ENCODE peak calls at places on chromosomes 12 and 14, in nine cellular contexts. One of them, this sample, is unnamed.
A peak's percentile ranks its signal among the peaks of the same experiment; 100 is the strongest.

GRCh38 chr12:6524648-6525047 is 9.7 kb upstream of the GAPDH start:
- DNase-seq in PC-3: no peak
- DNase-seq in IMR-90: no peak
- DNase-seq in endothelial cell of umbilical vein: no peak
- DNase-seq in fibroblast of lung: no peak
- DNase-seq in neuronal stem cell: no peak
- DNase-seq in SK-N-SH: no peak
- DNase-seq in DND-41: no peak
- DNase-seq in H9: no peak
- DNase-seq in this sample: no peak

GRCh38 chr12:104226672-104227071 is 11.1 kb downstream of the TXNRD1 start:
- DNase-seq in PC-3: peak; percentile 89
- DNase-seq in IMR-90: peak; percentile 35
- DNase-seq in endothelial cell of umbilical vein: no peak
- DNase-seq in fibroblast of lung: no peak
- DNase-seq in neuronal stem cell: no peak
- DNase-seq in SK-N-SH: no peak
- DNase-seq in DND-41: no peak
- DNase-seq in H9: no peak
- DNase-seq in this sample: peak; percentile 56

GRCh38 chr14:28759658-28760313 is 6.8 kb upstream of the FOXG1 start:
- DNase-seq in PC-3: no peak
- DNase-seq in IMR-90: no peak
- DNase-seq in endothelial cell of umbilical vein: no peak
- DNase-seq in fibroblast of lung: no peak
- DNase-seq in neuronal stem cell: no peak
- DNase-seq in SK-N-SH: no peak
- DNase-seq in DND-41: no peak
- DNase-seq in H9: peak; percentile 50
- DNase-seq in this sample: no peak

GRCh38 chr12:78181544-78182162 is 351.0 kb downstream of the NAV3 start:
- DNase-seq in PC-3: peak; percentile 73
- DNase-seq in IMR-90: peak; percentile 48
- DNase-seq in endothelial cell of umbilical vein: peak; percentile 56
- DNase-seq in fibroblast of lung: peak; percentile 68
- DNase-seq in neuronal stem cell: no peak
- DNase-seq in SK-N-SH: peak; percentile 1
- DNase-seq in DND-41: no peak
- DNase-seq in H9: no peak
- DNase-seq in this sample: peak; percentile 41

GRCh38 chr12:80101126-80101525 is 1.8 kb downstream of the OTOGL start:
- DNase-seq in PC-3: peak; percentile 21
- DNase-seq in IMR-90: no peak
- DNase-seq in endothelial cell of umbilical vein: peak; percentile 59
- DNase-seq in fibroblast of lung: no peak
- DNase-seq in neuronal stem cell: no peak
- DNase-seq in SK-N-SH: no peak
- DNase-seq in DND-41: no peak
- DNase-seq in H9: no peak
- DNase-seq in this sample: peak; percentile 24

GRCh38 chr12:121279507-121279915 is 17.0 kb downstream of the CAMKK2 start:
- DNase-seq in PC-3: no peak
- DNase-seq in IMR-90: peak; percentile 26
- DNase-seq in endothelial cell of umbilical vein: peak; percentile 61
- DNase-seq in fibroblast of lung: peak; percentile 59
- DNase-seq in neuronal stem cell: no peak
- DNase-seq in SK-N-SH: peak; percentile 62
- DNase-seq in DND-41: no peak
- DNase-seq in H9: no peak
- DNase-seq in this sample: peak; percentile 82

GRCh38 chr12:20368653-20369163 is 371 bp downstream of the PDE3A start:
- DNase-seq in PC-3: no peak
- DNase-seq in IMR-90: peak; percentile 37
- DNase-seq in endothelial cell of umbilical vein: peak; percentile 63
- DNase-seq in fibroblast of lung: peak; percentile 57
- DNase-seq in neuronal stem cell: peak; percentile 67
- DNase-seq in SK-N-SH: peak; percentile 72
- DNase-seq in DND-41: no peak
- DNase-seq in H9: peak; percentile 57
- DNase-seq in this sample: peak; percentile 63

GRCh38 chr12:14384783-14385638 is 19.5 kb downstream of the ATF7IP start:
- DNase-seq in PC-3: peak; percentile 68
- DNase-seq in IMR-90: peak; percentile 95
- DNase-seq in endothelial cell of umbilical vein: peak; percentile 94
- DNase-seq in fibroblast of lung: peak; percentile 97
- DNase-seq in neuronal stem cell: peak; percentile 92
- DNase-seq in SK-N-SH: peak; percentile 60
- DNase-seq in DND-41: peak; percentile 81
- DNase-seq in H9: peak; percentile 69
- DNase-seq in this sample: peak; percentile 77

DNA sequence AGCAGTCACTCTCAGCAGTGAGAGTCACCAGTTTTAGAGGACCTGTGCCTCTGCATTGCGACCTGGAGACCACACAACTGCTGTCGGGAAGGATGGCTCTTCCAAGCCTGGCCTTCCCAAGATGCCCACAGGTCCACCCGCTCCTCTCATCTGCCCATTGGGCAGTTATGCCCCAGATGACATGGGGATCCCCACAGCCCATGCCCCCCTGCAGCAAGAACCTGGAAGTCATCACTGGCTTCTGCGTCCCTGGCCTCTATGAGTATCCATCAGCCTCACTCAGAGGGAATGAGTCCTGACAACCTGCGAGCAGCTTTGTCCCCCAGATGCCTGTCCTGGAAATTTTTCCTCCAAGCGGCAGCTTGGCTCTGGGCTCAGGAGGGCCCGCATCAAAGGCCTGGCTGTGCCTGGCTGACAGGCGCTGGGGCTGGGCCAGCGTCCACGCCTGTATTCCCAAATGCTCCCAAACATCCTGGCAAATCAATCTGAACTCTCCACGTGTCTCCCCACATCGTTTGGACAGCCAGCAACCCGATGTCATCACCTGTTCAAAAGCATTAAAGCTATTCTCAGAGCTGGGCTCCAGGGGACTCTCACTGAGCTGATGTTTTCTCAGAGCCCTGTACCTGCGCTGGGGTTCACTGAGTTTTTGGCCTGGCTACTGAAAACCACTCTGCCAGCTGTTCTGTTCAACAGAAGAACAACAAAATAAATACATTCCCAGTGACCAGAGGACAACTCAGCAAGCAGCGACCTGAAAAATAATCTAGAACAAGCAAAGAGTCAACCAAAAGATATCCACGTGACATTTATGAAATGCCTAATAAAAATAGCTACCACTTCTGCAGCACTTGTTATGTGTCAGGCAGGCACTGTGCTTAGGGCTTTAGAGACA is 57.8 kb downstream of the CLMN start:
- DNase-seq in PC-3: peak; percentile 54
- DNase-seq in IMR-90: no peak
- DNase-seq in endothelial cell of umbilical vein: no peak
- DNase-seq in fibroblast of lung: no peak
- DNase-seq in neuronal stem cell: no peak
- DNase-seq in SK-N-SH: no peak
- DNase-seq in DND-41: no peak
- DNase-seq in H9: no peak
- DNase-seq in this sample: no peak
- H3K27ac ChIP-seq in PC-3: peak overlapping the region; percentile 20
- H3K27ac ChIP-seq in IMR-90: no peak overlapping the region
- H3K27ac ChIP-seq in endothelial cell of umbilical vein: no peak overlapping the region
- H3K27ac ChIP-seq in fibroblast of lung: no peak overlapping the region
- H3K27ac ChIP-seq in neuronal stem cell: no peak overlapping the region
- H3K27ac ChIP-seq in SK-N-SH: no peak overlapping the region
- H3K27ac ChIP-seq in DND-41: no peak overlapping the region
- H3K27ac ChIP-seq in H9: no peak overlapping the region
- H3K27ac ChIP-seq in this sample: no peak overlapping the region

DNA sequence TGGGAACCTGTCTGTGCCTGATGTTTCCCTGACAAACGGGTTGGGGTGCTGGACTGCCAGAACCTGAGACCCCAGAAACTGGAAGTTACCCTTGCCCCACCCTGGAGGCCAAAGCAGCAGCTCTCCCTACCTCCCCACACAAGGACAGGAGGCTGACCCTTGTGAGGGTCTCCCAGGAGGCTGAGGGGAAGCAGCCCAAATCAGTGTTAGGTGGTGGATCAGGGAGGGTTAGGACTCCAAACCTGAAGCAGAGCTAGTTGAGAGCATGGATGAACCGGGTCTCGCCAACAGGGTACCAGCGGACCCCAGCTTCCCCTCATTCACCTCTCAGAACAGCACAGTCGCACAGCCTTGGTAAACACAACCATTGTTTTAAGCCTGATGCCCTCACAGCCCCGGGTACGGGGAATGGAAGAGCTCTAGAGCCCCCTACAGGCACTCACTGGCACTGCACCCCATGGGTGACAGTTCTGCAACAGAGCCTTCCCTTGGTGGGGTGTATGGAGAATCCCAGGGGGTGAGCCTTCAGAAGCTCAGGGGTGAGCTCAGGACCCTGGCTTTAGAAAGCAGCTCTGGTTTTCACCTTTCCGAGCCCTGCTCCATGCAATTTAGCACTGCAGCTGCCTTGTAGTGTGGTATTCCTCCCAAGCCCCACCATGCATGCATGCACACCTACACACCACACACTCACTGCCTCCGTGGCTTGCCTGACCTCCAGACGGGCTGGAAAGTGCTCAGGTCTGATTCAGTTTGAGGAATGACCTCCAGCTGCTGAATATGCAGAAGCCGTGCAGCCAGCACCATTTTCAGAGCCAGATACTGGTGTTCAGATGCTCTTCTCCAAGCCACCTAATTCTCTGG is 11.2 kb downstream of the ESRRB start:
- DNase-seq in PC-3: peak; percentile 83
- DNase-seq in IMR-90: peak; percentile 51
- DNase-seq in endothelial cell of umbilical vein: peak; percentile 63
- DNase-seq in fibroblast of lung: peak; percentile 59
- DNase-seq in neuronal stem cell: peak; percentile 80
- DNase-seq in SK-N-SH: peak; percentile 90
- DNase-seq in DND-41: peak; percentile 77
- DNase-seq in H9: peak; percentile 85
- DNase-seq in this sample: peak; percentile 77
- H2AFZ ChIP-seq in PC-3: no peak overlapping the region
- H2AFZ ChIP-seq in IMR-90: no peak overlapping the region
- H2AFZ ChIP-seq in endothelial cell of umbilical vein: no peak overlapping the region
- H2AFZ ChIP-seq in fibroblast of lung: no peak overlapping the region
- H2AFZ ChIP-seq in neuronal stem cell: peak overlapping the region; percentile 31
- H2AFZ ChIP-seq in SK-N-SH: no peak overlapping the region
- H2AFZ ChIP-seq in DND-41: no peak overlapping the region
- H2AFZ ChIP-seq in H9: peak overlapping the region; percentile 65
- H2AFZ ChIP-seq in this sample: no peak overlapping the region

DNA sequence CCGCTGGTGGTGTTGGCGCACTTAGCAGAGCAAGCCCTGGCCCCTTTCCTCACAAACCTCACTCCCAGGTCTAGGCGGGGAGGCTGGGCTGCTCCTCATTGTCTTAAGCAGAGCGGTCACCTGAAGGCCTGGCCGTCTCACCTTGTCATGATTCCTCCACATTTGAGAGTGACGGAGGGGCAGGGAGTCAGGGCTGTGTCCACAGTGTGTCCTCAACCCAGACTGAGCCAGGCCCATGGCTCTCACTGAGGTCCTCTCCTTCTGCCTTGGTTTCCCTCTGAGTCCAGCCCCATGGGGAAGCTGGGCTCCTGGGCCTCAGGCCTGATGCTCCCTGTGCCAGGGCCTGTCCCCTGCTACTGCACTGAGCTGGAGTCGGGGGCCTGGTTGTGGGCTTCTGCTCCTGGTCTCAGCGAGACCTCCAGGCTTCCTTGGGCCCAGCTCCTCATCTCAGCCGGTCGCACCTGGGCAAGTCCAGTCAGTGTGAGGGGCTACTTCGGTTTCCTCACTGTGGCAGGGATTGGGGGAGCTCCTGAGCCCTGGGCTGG is 44.9 kb downstream of the KRT80 start:
- DNase-seq in PC-3: no peak
- DNase-seq in IMR-90: no peak
- DNase-seq in endothelial cell of umbilical vein: no peak
- DNase-seq in fibroblast of lung: no peak
- DNase-seq in neuronal stem cell: no peak
- DNase-seq in SK-N-SH: no peak
- DNase-seq in DND-41: no peak
- DNase-seq in H9: peak; percentile 32
- DNase-seq in this sample: peak; percentile 13
- H3K9ac ChIP-seq in PC-3: peak overlapping the region; percentile 98
- H3K9ac ChIP-seq in IMR-90: peak overlapping the region; percentile 29
- H3K9ac ChIP-seq in endothelial cell of umbilical vein: peak overlapping the region; percentile 87
- H3K9ac ChIP-seq in fibroblast of lung: peak overlapping the region; percentile 50
- H3K9ac ChIP-seq in neuronal stem cell: no peak overlapping the region
- H3K9ac ChIP-seq in SK-N-SH: peak overlapping the region; percentile 93
- H3K9ac ChIP-seq in DND-41: no peak overlapping the region
- H3K9ac ChIP-seq in H9: no peak overlapping the region
- H3K9ac ChIP-seq in this sample: peak overlapping the region; percentile 88

GRCh38 chr12:67991158-67991557 is 1.9 kb downstream of the IFNG-AS1 start:
- DNase-seq in PC-3: no peak
- DNase-seq in IMR-90: no peak
- DNase-seq in endothelial cell of umbilical vein: no peak
- DNase-seq in fibroblast of lung: no peak
- DNase-seq in neuronal stem cell: no peak
- DNase-seq in SK-N-SH: no peak
- DNase-seq in DND-41: no peak
- DNase-seq in H9: no peak
- DNase-seq in this sample: no peak

GRCh38 chr12:67988600-67988999 is 647 bp upstream of the IFNG-AS1 start:
- DNase-seq in PC-3: no peak
- DNase-seq in IMR-90: no peak
- DNase-seq in endothelial cell of umbilical vein: no peak
- DNase-seq in fibroblast of lung: no peak
- DNase-seq in neuronal stem cell: peak; percentile 12
- DNase-seq in SK-N-SH: no peak
- DNase-seq in DND-41: no peak
- DNase-seq in H9: no peak
- DNase-seq in this sample: no peak

GRCh38 chr12:67986632-67987031 is 2.6 kb upstream of the IFNG-AS1 start:
- DNase-seq in PC-3: no peak
- DNase-seq in IMR-90: peak; percentile 15
- DNase-seq in endothelial cell of umbilical vein: no peak
- DNase-seq in fibroblast of lung: no peak
- DNase-seq in neuronal stem cell: no peak
- DNase-seq in SK-N-SH: no peak
- DNase-seq in DND-41: no peak
- DNase-seq in H9: no peak
- DNase-seq in this sample: no peak

GRCh38 chr12:67993143-67993542 is 3.9 kb downstream of the IFNG-AS1 start:
- DNase-seq in PC-3: no peak
- DNase-seq in IMR-90: no peak
- DNase-seq in endothelial cell of umbilical vein: no peak
- DNase-seq in fibroblast of lung: no peak
- DNase-seq in neuronal stem cell: no peak
- DNase-seq in SK-N-SH: no peak
- DNase-seq in DND-41: no peak
- DNase-seq in H9: no peak
- DNase-seq in this sample: no peak

DNA sequence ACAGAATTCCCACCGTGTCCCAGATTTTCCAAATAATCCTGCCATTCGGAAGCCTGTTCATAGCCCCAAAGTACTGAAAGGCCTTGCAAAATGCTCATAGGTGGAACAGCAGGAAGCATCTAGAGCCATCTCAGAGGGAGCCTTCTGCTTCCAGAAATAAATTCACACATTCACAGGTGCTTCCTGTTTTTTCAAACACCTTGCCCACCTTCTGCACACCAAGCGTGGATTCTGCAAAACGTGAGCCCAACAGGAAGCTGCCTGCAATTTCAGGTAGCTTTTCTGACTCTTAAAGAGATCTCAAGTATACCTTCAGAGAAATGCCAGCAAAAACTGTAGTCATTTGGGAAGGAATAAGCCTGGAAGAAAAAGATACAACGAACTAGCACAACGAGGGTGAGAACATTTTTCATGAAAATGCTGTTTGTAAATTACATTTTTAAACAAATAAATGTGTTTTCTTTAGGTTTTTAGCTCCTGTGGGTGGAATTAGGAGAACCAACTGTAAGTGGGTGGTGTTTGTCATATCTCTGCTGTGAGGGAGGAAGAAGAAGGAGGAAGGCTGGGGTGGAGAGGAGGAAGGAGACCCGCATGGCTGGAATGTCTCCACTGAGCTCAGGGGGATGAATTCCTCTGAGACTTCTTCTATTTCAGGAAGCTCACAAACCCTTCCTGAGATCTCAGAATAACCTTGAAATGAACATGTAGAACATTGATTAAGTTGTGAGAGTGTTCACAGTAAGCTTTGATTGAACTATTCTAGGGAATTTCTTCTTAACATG is at the start of gene IFNG-AS1:
- DNase-seq in PC-3: no peak
- DNase-seq in IMR-90: no peak
- DNase-seq in endothelial cell of umbilical vein: no peak
- DNase-seq in fibroblast of lung: no peak
- DNase-seq in neuronal stem cell: no peak
- DNase-seq in SK-N-SH: no peak
- DNase-seq in DND-41: no peak
- DNase-seq in H9: no peak
- DNase-seq in this sample: no peak
- H3K27ac ChIP-seq in PC-3: no peak within 1 kb of the TSS
- H3K27ac ChIP-seq in IMR-90: no peak within 1 kb of the TSS
- H3K27ac ChIP-seq in endothelial cell of umbilical vein: no peak within 1 kb of the TSS
- H3K27ac ChIP-seq in fibroblast of lung: no peak within 1 kb of the TSS
- H3K27ac ChIP-seq in neuronal stem cell: no peak within 1 kb of the TSS
- H3K27ac ChIP-seq in SK-N-SH: no peak within 1 kb of the TSS
- H3K27ac ChIP-seq in DND-41: no peak within 1 kb of the TSS
- H3K27ac ChIP-seq in H9: no peak within 1 kb of the TSS
- H3K27ac ChIP-seq in this sample: no peak within 1 kb of the TSS

This sample was measured in GM23248.